ENCODE peak calls at places on chromosomes 1 and 21, in nine cellular contexts. T is T-cell; O is activated effector memory CD4-positive, alpha-beta T cell treated with Interleukin-2 at 50 U/mL for 16 hours; I is left colon; R is skeletal muscle cell; L is CD8-positive, alpha-beta T cell; J is HFFc6; V is lower leg skin; M is lung. U is an unnamed sample.

GRCh38 chr1:5995871-5996630 is 3.8 kb upstream of the NPHP4 start:
- DNase-seq in R (no peak), J (no peak), T (no peak), V (no peak), L (no peak), M (no peak), I (no peak), O (no peak), U (no peak)

GRCh38 chr1:202289009-202289408 is 52.7 kb downstream of the UBE2T start:
- DNase-seq in T (no peak), O (no peak), L (no peak), M (no peak), I (no peak), V (no peak), J (no peak), R (no peak), U (no peak)

GRCh38 chr1:19123837-19124236 is 86.2 kb downstream of the UBR4 start:
- DNase-seq in O (peak; percentile 19), R (no peak), I (no peak), T (peak; percentile 14), J (no peak), L (peak; percentile 30), M (no peak), V (no peak), U (peak; percentile 20)

GRCh38 chr1:67850151-67850551 is 16.9 kb upstream of the GNG12 start:
- DNase-seq in V (no peak), O (no peak), R (no peak), I (no peak), L (no peak), T (no peak), J (peak; percentile 33), M (no peak), U (no peak)

GRCh38 chr1:5647226-5647625 is 345.0 kb downstream of the NPHP4 start:
- DNase-seq in L (no peak), R (no peak), O (no peak), V (peak; percentile 75), J (no peak), I (no peak), T (no peak), M (no peak), U (no peak)

GRCh38 chr1:106224426-106224825 is 832.0 kb upstream of the PRMT6 start:
- DNase-seq in I (no peak), L (no peak), R (no peak), O (no peak), J (no peak), V (no peak), T (no peak), M (no peak), U (no peak)

GRCh38 chr21:35792569-35792968 is 267.8 kb downstream of the SETD4 start:
- DNase-seq in J (no peak), R (peak; percentile 17), L (no peak), I (no peak), M (no peak), V (no peak), T (no peak), O (no peak), U (no peak)

GRCh38 chr1:229342305-229342901 is 444 bp downstream of the CCSAP start:
- DNase-seq in T (peak; percentile 68), M (peak; percentile 81), R (no peak), O (peak; percentile 78), J (peak; percentile 53), I (peak; percentile 88), L (peak; percentile 82), V (peak; percentile 96), U (peak; percentile 81)

GRCh38 chr1:192810253-192810880 is 1.5 kb downstream of the RGS2 start:
- DNase-seq in R (no peak), J (no peak), O (no peak), M (peak; percentile 35), V (no peak), T (no peak), I (no peak), L (no peak), U (no peak)

GRCh38 chr1:1370771-1371300 is 4.2 kb downstream of the AURKAIP1 start:
- DNase-seq in J (no peak), V (no peak), M (no peak), T (no peak), R (no peak), L (no peak), I (no peak), O (no peak), U (no peak)

GRCh38 chr1:11058595-11059165 is 1.1 kb downstream of the SRM start:
- DNase-seq in I (peak; percentile 48), M (no peak), R (no peak), L (no peak), T (no peak), J (no peak), O (no peak), V (no peak), U (no peak)

GRCh38 chr1:86339421-86339820 is 56.7 kb downstream of the ODF2L start:
- DNase-seq in M (no peak), T (no peak), O (no peak), V (no peak), L (no peak), J (no peak), R (no peak), I (no peak), U (no peak)

GRCh38 chr1:155016231-155016831 is 13.7 kb downstream of the ZBTB7B start:
- DNase-seq in M (no peak), L (no peak), I (peak; percentile 59), T (no peak), R (no peak), O (no peak), V (peak; percentile 87), J (no peak), U (no peak)

GRCh38 chr21:39088831-39089380 is 94.3 kb downstream of the PSMG1 start:
- DNase-seq in V (no peak), T (no peak), O (no peak), I (no peak), M (no peak), J (peak; percentile 68), R (peak; percentile 81), L (no peak), U (no peak)

GRCh38 chr21:17387030-17387617 is 125.7 kb upstream of the CXADR start:
- DNase-seq in V (no peak), L (peak; percentile 48), R (peak; percentile 15), I (peak; percentile 26), M (peak; percentile 38), O (no peak), T (peak; percentile 23), J (peak; percentile 57), U (peak; percentile 10)

GRCh38 chr1:32998009-32998555 is 33.5 kb upstream of the RNF19B start:
- DNase-seq in J (no peak), R (no peak), M (no peak), I (no peak), L (no peak), T (no peak), V (no peak), O (no peak), U (no peak)

GRCh38 chr1:91545506-91546300 is 45.1 kb downstream of the CDC7 start:
- DNase-seq in R (no peak), I (no peak), O (no peak), V (peak; percentile 52), M (no peak), L (no peak), T (no peak), J (no peak), U (no peak)

GRCh38 chr1:180976958-180977357 is 45.7 kb downstream of the STX6 start:
- DNase-seq in T (no peak), O (no peak), M (no peak), J (no peak), I (no peak), V (no peak), R (no peak), L (no peak), U (no peak)

GRCh38 chr1:108852141-108852540 is 4.8 kb downstream of the AKNAD1 start:
- DNase-seq in V (no peak), M (no peak), O (no peak), T (no peak), I (no peak), L (no peak), R (no peak), J (no peak), U (no peak)

GRCh38 chr1:165696625-165697100 is 1.7 kb downstream of the ALDH9A1 start:
- DNase-seq in V (no peak), O (no peak), I (no peak), M (peak; percentile 32), L (no peak), T (no peak), J (peak; percentile 78), R (peak; percentile 85), U (no peak)

GRCh38 chr1:78101514-78101913 is 55.7 kb downstream of the GIPC2 start:
- DNase-seq in O (no peak), T (no peak), J (peak; percentile 95), L (no peak), M (peak; percentile 58), R (peak; percentile 89), V (no peak), I (peak; percentile 29), U (no peak)

GRCh38 chr1:11307837-11308236 is 34.8 kb downstream of the UBIAD1 start:
- DNase-seq in V (no peak), I (no peak), T (no peak), L (no peak), M (no peak), O (no peak), J (peak; percentile 37), R (no peak), U (no peak)

GRCh38 chr1:226692067-226692792 is 46.9 kb downstream of the ITPKB start:
- DNase-seq in O (no peak), V (no peak), M (no peak), R (no peak), L (no peak), I (no peak), J (no peak), T (no peak), U (no peak)

GRCh38 chr1:58397187-58397820 is 149.2 kb downstream of the OMA1 start:
- DNase-seq in L (no peak), R (peak; percentile 45), J (peak; percentile 87), V (no peak), T (no peak), O (no peak), M (no peak), I (no peak), U (no peak)

GRCh38 chr1:167905671-167906070 is 8.3 kb downstream of the ADCY10 start:
- DNase-seq in R (no peak), T (no peak), O (no peak), J (no peak), M (no peak), L (no peak), I (no peak), V (no peak), U (no peak)

GRCh38 chr1:219931033-219931432 is 2.7 kb upstream of the SLC30A10 start:
- DNase-seq in J (no peak), O (no peak), R (no peak), I (no peak), L (no peak), V (no peak), T (no peak), M (no peak), U (no peak)

GRCh38 chr1:214838351-214838750 is 235.4 kb downstream of the CENPF start:
- DNase-seq in R (peak; percentile 81), T (no peak), O (no peak), I (no peak), V (no peak), M (no peak), L (no peak), J (peak; percentile 65), U (no peak)

GRCh38 chr1:206575165-206575893 is 36.9 kb downstream of the EIF2D start:
- DNase-seq in J (peak; percentile 53), T (peak; percentile 52), V (no peak), R (peak; percentile 64), M (peak; percentile 75), L (peak; percentile 49), I (peak; percentile 53), O (no peak), U (peak; percentile 65)

GRCh38 chr1:57536749-57537423 is 113.0 kb upstream of the DAB1 start:
- DNase-seq in O (no peak), T (no peak), L (no peak), M (no peak), I (no peak), R (no peak), V (no peak), J (no peak), U (no peak)

GRCh38 chr1:109251277-109252166 is 2.2 kb downstream of the CELSR2 start:
- DNase-seq in L (no peak), V (no peak), I (peak; percentile 17), J (no peak), O (no peak), M (no peak), R (no peak), T (no peak), U (no peak)

GRCh38 chr1:12078938-12079861 is 16.1 kb downstream of the TNFRSF8 start:
- DNase-seq in T (peak; percentile 8), J (peak; percentile 25), R (no peak), V (no peak), M (no peak), I (no peak), L (peak; percentile 33), O (no peak), U (peak; percentile 36)

U was measured in activated T-helper 2 cell treated with anti-CD3 and anti-CD28 coated beads, Interferon-gamma antibody, Interleukin-2, Interleukin-4, amounts not matched to agents 10 μg/mL and 5 μg/mL and 100 μg/mL, durations not matched to agents 14 hours and 24 hours and 36 hours.